ENCODE peak calls at places on chromosome 18, in five cellular contexts. W, C, P, F and Q are unnamed samples.

GRCh38 chr18:62963522-62963921 is 248.2 kb downstream of the PHLPP1 start:
- DNase-seq in W (no peak), C (no peak), P (no peak), F (no peak), Q (no peak)

GRCh38 chr18:44719519-44720060 is 38.9 kb downstream of the SETBP1 start:
- DNase-seq in W (no peak), C (no peak), P (no peak), F (no peak), Q (no peak)

GRCh38 chr18:21682276-21683051 is 22.1 kb downstream of the ABHD3 start:
- DNase-seq in W (peak), C (no peak), P (no peak), F (no peak), Q (no peak)

GRCh38 chr18:31679133-31679731 is 5.1 kb downstream of the B4GALT6 start:
- DNase-seq in W (no peak), C (no peak), P (no peak), F (no peak), Q (peak)

GRCh38 chr18:47191956-47192355 is 15.8 kb upstream of the IER3IP1 start:
- DNase-seq in W (no peak), C (no peak), P (no peak), F (peak), Q (no peak)

GRCh38 chr18:77132369-77133050 is at the start of gene MBP:
- DNase-seq in W (no peak), C (no peak), P (peak), F (no peak), Q (no peak)

GRCh38 chr18:35073186-35074105 is 32.2 kb downstream of the MAPRE2 start:
- DNase-seq in W (no peak), C (no peak), P (no peak), F (no peak), Q (no peak)

GRCh38 chr18:23243178-23243577 is 107.9 kb downstream of the CABLES1 start:
- DNase-seq in W (no peak), C (no peak), P (no peak), F (no peak), Q (no peak)

GRCh38 chr18:35239314-35239713 is 1.5 kb upstream of the ZNF397 start:
- DNase-seq in W (no peak), C (no peak), P (no peak), F (no peak), Q (no peak)

GRCh38 chr18:54217624-54218023 is 6.8 kb downstream of the MBD2 start:
- DNase-seq in W (no peak), C (no peak), P (no peak), F (no peak), Q (no peak)

GRCh38 chr18:22900558-22901183 is 32.5 kb upstream of the RBBP8 start:
- DNase-seq in W (no peak), C (no peak), P (no peak), F (no peak), Q (no peak)

GRCh38 chr18:12044591-12044990 is 49.1 kb upstream of the ANKRD62 start:
- DNase-seq in W (no peak), C (no peak), P (no peak), F (no peak), Q (no peak)

GRCh38 chr18:51070545-51070944 is 40.5 kb downstream of the SMAD4 start:
- DNase-seq in W (no peak), C (no peak), P (no peak), F (no peak), Q (no peak)

GRCh38 chr18:49028091-49028490 is 77.3 kb upstream of the SMAD7 start:
- DNase-seq in W (no peak), C (no peak), P (no peak), F (no peak), Q (no peak)
- TF ChIP-seq ZBTB33 in W (no peak), C (no peak), P (no peak), F (no peak), Q (no peak)

GRCh38 chr18:36650906-36651305 is 177.9 kb downstream of the TPGS2 start:
- DNase-seq in W (no peak), C (no peak), P (no peak), F (no peak), Q (no peak)
- TF ChIP-seq ZBTB33 in W (no peak), C (no peak), P (no peak), F (no peak), Q (no peak)

DNA sequence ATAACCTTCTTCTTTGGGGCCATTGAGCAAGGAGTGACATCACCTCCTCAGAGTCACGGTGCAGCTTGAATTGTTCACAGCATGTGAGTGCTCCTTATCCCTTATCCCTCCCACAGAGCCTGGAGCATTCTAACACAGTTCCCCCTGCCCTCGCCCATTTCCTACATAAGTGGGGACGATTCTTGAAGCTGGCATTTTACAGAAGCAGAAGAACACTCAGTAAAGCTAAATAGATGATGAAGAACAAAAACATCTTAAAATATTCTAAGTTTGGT is 135.8 kb upstream of the APCDD1 start:
- DNase-seq in W (no peak), C (no peak), P (no peak), F (no peak), Q (no peak)
- TF ChIP-seq ZBTB33 in W (no peak), C (no peak), P (no peak), F (no peak), Q (no peak)

GRCh38 chr18:1412660-1413659 is 508.3 kb downstream of the ADCYAP1 start:
- DNase-seq in W (no peak), C (no peak), P (no peak), F (no peak), Q (no peak)

DNA sequence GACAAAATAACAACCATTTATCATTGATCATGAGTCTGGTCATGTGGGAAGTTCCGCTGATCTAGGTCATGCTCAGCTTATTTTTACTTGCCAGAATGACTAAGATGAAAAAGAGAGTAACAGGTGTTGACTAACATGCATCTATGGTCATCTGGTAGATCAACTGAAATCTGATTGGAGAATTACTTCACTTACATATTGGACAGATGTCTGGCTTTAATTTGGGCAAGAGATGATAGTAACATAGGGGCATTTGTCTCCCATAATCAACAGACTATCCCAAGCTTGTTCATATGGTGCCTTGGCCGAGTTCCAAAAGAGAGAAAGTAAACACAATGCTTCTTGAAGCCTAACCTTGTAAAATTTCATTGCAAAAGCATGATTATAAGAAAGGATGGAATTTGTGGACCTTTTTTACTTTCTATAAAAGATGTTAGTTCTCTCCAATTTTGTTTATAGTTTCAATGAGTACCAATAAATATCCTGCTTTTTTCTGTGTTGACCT is 503.7 kb downstream of the ADCYAP1 start:
- DNase-seq in W (no peak), C (no peak), P (no peak), F (no peak), Q (no peak)
- TF ChIP-seq ZBTB33 in W (no peak), C (no peak), P (no peak), F (no peak), Q (no peak)

DNA sequence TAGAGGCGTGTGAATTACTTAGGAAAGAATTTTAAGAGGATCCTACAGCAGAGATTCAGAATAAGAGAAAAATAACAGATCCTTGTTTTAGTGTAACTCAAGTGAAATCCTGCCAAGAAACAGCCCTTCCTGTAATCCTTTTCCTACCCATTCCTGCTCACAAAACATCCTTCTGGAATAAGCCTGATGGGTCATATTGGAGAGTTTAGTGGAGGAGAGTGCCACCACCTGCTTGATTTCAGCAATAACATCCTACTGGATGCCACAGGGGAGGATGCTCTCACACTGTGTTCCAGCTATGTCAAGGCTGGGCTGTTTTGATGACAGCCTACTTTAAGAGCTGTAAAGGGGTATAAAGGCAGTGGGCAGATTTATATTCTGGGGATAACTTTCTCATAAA is 54.8 kb upstream of the CCDC178 start:
- DNase-seq in W (peak), C (peak), P (peak), F (peak), Q (no peak)
- TF ChIP-seq ZBTB33 in W (no peak), C (no peak), P (no peak), F (no peak), Q (no peak)

GRCh38 chr18:25231327-25231691 is 120.7 kb downstream of the ZNF521 start:
- DNase-seq in W (no peak), C (no peak), P (no peak), F (no peak), Q (no peak)

GRCh38 chr18:25230658-25231326 is 121.2 kb downstream of the ZNF521 start:
- DNase-seq in W (no peak), C (no peak), P (no peak), F (no peak), Q (no peak)

GRCh38 chr18:25228410-25228809 is 123.6 kb downstream of the ZNF521 start:
- DNase-seq in W (no peak), C (no peak), P (no peak), F (no peak), Q (no peak)

GRCh38 chr18:25229858-25230257 is 122.1 kb downstream of the ZNF521 start:
- DNase-seq in W (no peak), C (no peak), P (no peak), F (no peak), Q (no peak)

DNA sequence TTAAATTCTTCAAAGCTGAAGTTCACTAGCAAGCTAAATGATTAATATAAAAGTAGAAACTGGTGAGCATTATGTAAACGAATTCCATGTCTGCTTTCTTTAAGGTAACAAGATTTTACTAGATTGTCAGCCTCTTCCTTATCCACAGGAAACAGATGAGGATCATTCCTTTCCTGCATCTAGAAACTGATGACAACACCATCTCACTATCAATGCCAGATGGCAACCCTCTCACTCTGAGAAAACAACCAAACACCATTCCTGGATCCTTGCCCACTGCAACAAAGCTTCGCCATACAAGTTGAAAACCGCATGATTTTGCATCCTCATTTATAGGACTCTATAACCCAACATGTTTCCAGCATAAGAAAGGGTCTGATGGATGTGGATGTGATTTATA is 122.9 kb downstream of the ZNF521 start:
- DNase-seq in W (no peak), C (peak), P (peak), F (no peak), Q (no peak)
- TF ChIP-seq ZBTB33 in W (no peak), C (no peak), P (no peak), F (no peak), Q (no peak)

DNA sequence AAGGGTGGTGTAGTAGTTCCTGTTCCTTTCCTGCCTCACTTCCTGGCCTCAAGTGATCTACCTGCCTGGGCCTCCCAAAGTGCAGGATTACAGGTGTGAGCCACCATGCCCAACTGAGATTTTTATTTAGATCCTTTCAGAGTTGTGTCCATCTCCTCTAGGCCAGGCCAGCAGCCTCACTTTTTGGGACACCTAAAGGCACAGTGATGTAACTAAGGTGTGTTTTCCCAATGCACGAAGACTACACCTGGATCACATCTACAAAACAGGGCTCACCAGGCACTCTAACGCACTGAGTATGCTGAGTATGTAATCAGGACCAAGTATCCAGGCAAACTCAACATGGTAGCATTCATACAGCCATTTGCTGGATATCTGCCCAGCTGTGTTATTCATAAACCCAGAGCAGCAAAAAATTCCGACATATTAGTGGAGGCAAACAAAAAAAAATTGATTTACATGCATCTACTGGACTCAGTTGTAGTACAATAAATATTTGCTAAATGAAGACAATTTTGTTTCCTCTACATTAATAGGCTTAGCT is 33.8 kb downstream of the LPIN2 start:
- DNase-seq in W (no peak), C (no peak), P (no peak), F (no peak), Q (no peak)
- TF ChIP-seq ZBTB33 in W (no peak), C (no peak), P (no peak), F (no peak), Q (no peak)

DNA sequence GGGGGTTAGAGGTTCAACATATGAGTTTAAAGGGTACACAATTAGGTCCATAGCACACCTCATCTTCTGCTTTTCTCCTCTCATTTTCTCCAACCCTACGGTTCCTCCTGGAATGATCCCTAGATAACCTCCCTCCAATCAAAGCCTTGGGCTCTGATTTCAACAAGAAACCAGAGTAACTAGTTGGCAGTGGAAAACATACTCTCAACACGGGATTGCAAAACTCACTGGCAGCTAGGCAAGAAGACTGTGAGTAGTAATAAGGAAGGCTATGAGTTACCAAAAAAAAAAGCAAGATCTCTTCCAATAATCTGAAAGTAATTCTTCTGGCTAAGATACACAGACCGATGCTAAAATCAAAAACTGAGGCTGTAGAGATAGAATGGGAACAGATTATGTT is 28.5 kb upstream of the CCDC102B start:
- DNase-seq in W (no peak), C (no peak), P (no peak), F (no peak), Q (no peak)
- TF ChIP-seq ZBTB33 in W (no peak), C (no peak), P (no peak), F (no peak), Q (no peak)

GRCh38 chr18:49618741-49619392 is 57.0 kb downstream of the LIPG start:
- DNase-seq in W (no peak), C (no peak), P (no peak), F (no peak), Q (no peak)
- TF ChIP-seq ZBTB33 in W (no peak), C (no peak), P (no peak), F (no peak), Q (no peak)